ENCODE peak calls at places on chromosomes 1 and 21, in four cellular contexts. One of them, this sample, is unnamed.

GRCh38 chr1:151243683-151244216 is 10.8 kb upstream of the PSMD4 start:
- DNase-seq in OCI-LY7: no peak
- DNase-seq in HEK293T: no peak
- DNase-seq in T-helper 17 cell: no peak
- DNase-seq in this sample: no peak

GRCh38 chr1:101308935-101309333 is 72.1 kb downstream of the S1PR1 start:
- DNase-seq in OCI-LY7: no peak
- DNase-seq in HEK293T: no peak
- DNase-seq in T-helper 17 cell: no peak
- DNase-seq in this sample: no peak

GRCh38 chr1:29236993-29237905 is 927 bp downstream of the PTPRU start:
- DNase-seq in OCI-LY7: no peak
- DNase-seq in HEK293T: peak; percentile 65
- DNase-seq in T-helper 17 cell: no peak
- DNase-seq in this sample: peak; percentile 47

GRCh38 chr1:171141336-171142051 is 43.6 kb upstream of the FMO2 start:
- DNase-seq in OCI-LY7: no peak
- DNase-seq in HEK293T: no peak
- DNase-seq in T-helper 17 cell: no peak
- DNase-seq in this sample: no peak

GRCh38 chr21:21163904-21164303 is 165.7 kb downstream of the NCAM2 start:
- DNase-seq in OCI-LY7: peak; percentile 51
- DNase-seq in HEK293T: peak; percentile 45
- DNase-seq in T-helper 17 cell: peak; percentile 4
- DNase-seq in this sample: peak; percentile 64

GRCh38 chr1:179031855-179032513 is 6.3 kb downstream of the FAM20B start:
- DNase-seq in OCI-LY7: no peak
- DNase-seq in HEK293T: no peak
- DNase-seq in T-helper 17 cell: no peak
- DNase-seq in this sample: no peak

GRCh38 chr1:223845810-223846667 is at the start of gene TP53BP2:
- DNase-seq in OCI-LY7: peak; percentile 85
- DNase-seq in HEK293T: peak; percentile 95
- DNase-seq in T-helper 17 cell: peak; percentile 85
- DNase-seq in this sample: peak; percentile 83

GRCh38 chr1:155978325-155978972 is at the start of gene ARHGEF2:
- DNase-seq in OCI-LY7: peak; percentile 94
- DNase-seq in HEK293T: peak; percentile 80
- DNase-seq in T-helper 17 cell: peak; percentile 43
- DNase-seq in this sample: peak; percentile 95

GRCh38 chr1:245085508-245086095 is 69.2 kb upstream of the KIF26B start:
- DNase-seq in OCI-LY7: no peak
- DNase-seq in HEK293T: no peak
- DNase-seq in T-helper 17 cell: no peak
- DNase-seq in this sample: no peak

GRCh38 chr1:85166343-85166742 is 34.5 kb downstream of the SYDE2 start:
- DNase-seq in OCI-LY7: no peak
- DNase-seq in HEK293T: no peak
- DNase-seq in T-helper 17 cell: no peak
- DNase-seq in this sample: no peak

GRCh38 chr1:62621907-62622306 is 24.6 kb downstream of the ANGPTL3 start:
- DNase-seq in OCI-LY7: no peak
- DNase-seq in HEK293T: no peak
- DNase-seq in T-helper 17 cell: no peak
- DNase-seq in this sample: no peak

GRCh38 chr1:55670331-55671082 is 455.3 kb upstream of the USP24 start:
- DNase-seq in OCI-LY7: no peak
- DNase-seq in HEK293T: peak; percentile 6
- DNase-seq in T-helper 17 cell: no peak
- DNase-seq in this sample: no peak

GRCh38 chr1:184854036-184854435 is 99.4 kb upstream of the EDEM3 start:
- DNase-seq in OCI-LY7: no peak
- DNase-seq in HEK293T: no peak
- DNase-seq in T-helper 17 cell: no peak
- DNase-seq in this sample: no peak

GRCh38 chr1:238258510-238258909 is 367.8 kb upstream of the ZP4 start:
- DNase-seq in OCI-LY7: no peak
- DNase-seq in HEK293T: no peak
- DNase-seq in T-helper 17 cell: no peak
- DNase-seq in this sample: no peak

GRCh38 chr1:183674339-183674738 is 21.2 kb upstream of the APOBEC4 start:
- DNase-seq in OCI-LY7: no peak
- DNase-seq in HEK293T: no peak
- DNase-seq in T-helper 17 cell: no peak
- DNase-seq in this sample: no peak

GRCh38 chr1:87154351-87154750 is 174.3 kb upstream of the LMO4 start:
- DNase-seq in OCI-LY7: no peak
- DNase-seq in HEK293T: no peak
- DNase-seq in T-helper 17 cell: no peak
- DNase-seq in this sample: peak; percentile 5

GRCh38 chr1:236429715-236430274 is 35.7 kb downstream of the EDARADD start:
- DNase-seq in OCI-LY7: no peak
- DNase-seq in HEK293T: no peak
- DNase-seq in T-helper 17 cell: no peak
- DNase-seq in this sample: no peak

GRCh38 chr1:151704246-151704645 is 12.4 kb downstream of the CELF3 start:
- DNase-seq in OCI-LY7: no peak
- DNase-seq in HEK293T: no peak
- DNase-seq in T-helper 17 cell: no peak
- DNase-seq in this sample: no peak

GRCh38 chr1:23530089-23530749 is 814 bp downstream of the E2F2 start:
- DNase-seq in OCI-LY7: peak; percentile 74
- DNase-seq in HEK293T: no peak
- DNase-seq in T-helper 17 cell: no peak
- DNase-seq in this sample: peak; percentile 74

GRCh38 chr1:201561604-201562003 is 22.7 kb downstream of the NAV1 start:
- DNase-seq in OCI-LY7: no peak
- DNase-seq in HEK293T: no peak
- DNase-seq in T-helper 17 cell: no peak
- DNase-seq in this sample: no peak

GRCh38 chr1:205954819-205955404 is 11.7 kb upstream of the SLC26A9 start:
- DNase-seq in OCI-LY7: no peak
- DNase-seq in HEK293T: no peak
- DNase-seq in T-helper 17 cell: no peak
- DNase-seq in this sample: no peak

GRCh38 chr1:5725855-5726585 is 266.2 kb downstream of the NPHP4 start:
- DNase-seq in OCI-LY7: no peak
- DNase-seq in HEK293T: no peak
- DNase-seq in T-helper 17 cell: no peak
- DNase-seq in this sample: no peak

GRCh38 chr1:27686223-27686990 is 14.4 kb upstream of the IFI6 start:
- DNase-seq in OCI-LY7: no peak
- DNase-seq in HEK293T: no peak
- DNase-seq in T-helper 17 cell: no peak
- DNase-seq in this sample: peak; percentile 87

GRCh38 chr1:98019747-98020146 is 98.9 kb upstream of the DPYD start:
- DNase-seq in OCI-LY7: no peak
- DNase-seq in HEK293T: no peak
- DNase-seq in T-helper 17 cell: no peak
- DNase-seq in this sample: no peak

GRCh38 chr1:180964609-180965008 is 51.9 kb downstream of the KIAA1614 start:
- DNase-seq in OCI-LY7: no peak
- DNase-seq in HEK293T: no peak
- DNase-seq in T-helper 17 cell: no peak
- DNase-seq in this sample: peak; percentile 79

GRCh38 chr1:183227963-183228649 is 42.0 kb downstream of the LAMC2 start:
- DNase-seq in OCI-LY7: peak; percentile 52
- DNase-seq in HEK293T: peak; percentile 85
- DNase-seq in T-helper 17 cell: no peak
- DNase-seq in this sample: peak; percentile 61

GRCh38 chr1:172394167-172394751 is 26.2 kb upstream of the C1orf105 start:
- DNase-seq in OCI-LY7: peak; percentile 59
- DNase-seq in HEK293T: no peak
- DNase-seq in T-helper 17 cell: peak; percentile 15
- DNase-seq in this sample: peak; percentile 85

GRCh38 chr1:218557731-218558130 is 212.6 kb downstream of the TGFB2 start:
- DNase-seq in OCI-LY7: no peak
- DNase-seq in HEK293T: no peak
- DNase-seq in T-helper 17 cell: no peak
- DNase-seq in this sample: peak; percentile 65

GRCh38 chr1:203643213-203644045 is 16.8 kb downstream of the ATP2B4 start:
- DNase-seq in OCI-LY7: no peak
- DNase-seq in HEK293T: no peak
- DNase-seq in T-helper 17 cell: no peak
- DNase-seq in this sample: no peak

GRCh38 chr1:245205396-245205795 is 50.6 kb downstream of the KIF26B start:
- DNase-seq in OCI-LY7: no peak
- DNase-seq in HEK293T: no peak
- DNase-seq in T-helper 17 cell: no peak
- DNase-seq in this sample: no peak